ENCODE peak calls at places on chromosomes 12 and 14, in nine cellular contexts. F, I, O, Z, W, X, Y, L and V are unnamed samples.

GRCh38 chr12:63994704-63995103 is 150.2 kb downstream of the SRGAP1 start:
- DNase-seq in F (no peak), I (peak; percentile 81), O (peak; percentile 34), Z (no peak), W (no peak), X (no peak), Y (no peak), L (no peak), V (no peak)

GRCh38 chr12:132557969-132558856 is 52.2 kb downstream of the LRCOL1 start:
- DNase-seq in F (no peak), I (no peak), O (no peak), Z (no peak), W (no peak), X (no peak), Y (no peak), L (no peak), V (no peak)

GRCh38 chr12:79454338-79454777 is 236.4 kb downstream of the PAWR start:
- DNase-seq in F (no peak), I (peak; percentile 69), O (peak; percentile 90), Z (peak; percentile 61), W (no peak), X (no peak), Y (no peak), L (no peak), V (peak; percentile 13)

GRCh38 chr12:98724384-98725155 is 79.5 kb downstream of the APAF1 start:
- DNase-seq in F (no peak), I (peak; percentile 29), O (peak; percentile 23), Z (no peak), W (no peak), X (no peak), Y (no peak), L (no peak), V (no peak)

GRCh38 chr12:19382111-19382526 is 57.2 kb upstream of the AEBP2 start:
- DNase-seq in F (no peak), I (peak; percentile 87), O (peak; percentile 94), Z (peak; percentile 92), W (peak; percentile 30), X (peak; percentile 36), Y (peak; percentile 66), L (peak; percentile 16), V (peak; percentile 60)

GRCh38 chr12:91813701-91814100 is 331.9 kb downstream of the BTG1 start:
- DNase-seq in F (no peak), I (peak; percentile 88), O (no peak), Z (no peak), W (no peak), X (peak; percentile 19), Y (no peak), L (no peak), V (no peak)

GRCh38 chr12:53424626-53425514 is 1.2 kb downstream of the AMHR2 start:
- DNase-seq in F (no peak), I (no peak), O (no peak), Z (no peak), W (no peak), X (no peak), Y (no peak), L (peak; percentile 38), V (no peak)

GRCh38 chr12:118358607-118359540 is 13.8 kb downstream of the TAOK3 start:
- DNase-seq in F (no peak), I (no peak), O (no peak), Z (no peak), W (no peak), X (no peak), Y (no peak), L (no peak), V (no peak)

GRCh38 chr14:85533821-85534271 is 3.9 kb downstream of the FLRT2 start:
- DNase-seq in F (no peak), I (peak; percentile 37), O (peak; percentile 34), Z (no peak), W (no peak), X (no peak), Y (no peak), L (no peak), V (no peak)

GRCh38 chr14:23121401-23121800 is 2.3 kb upstream of the CEBPE start:
- DNase-seq in F (no peak), I (peak; percentile 62), O (peak; percentile 70), Z (peak; percentile 47), W (peak; percentile 36), X (no peak), Y (no peak), L (peak; percentile 31), V (peak; percentile 12)

GRCh38 chr14:105021656-105022275 is 883 bp upstream of the CDCA4 start:
- DNase-seq in F (no peak), I (peak; percentile 45), O (peak; percentile 50), Z (no peak), W (no peak), X (no peak), Y (no peak), L (peak; percentile 76), V (no peak)

GRCh38 chr14:27715561-27715960 is 1051.0 kb upstream of the FOXG1 start:
- DNase-seq in F (no peak), I (no peak), O (no peak), Z (no peak), W (no peak), X (no peak), Y (no peak), L (no peak), V (no peak)

DNA sequence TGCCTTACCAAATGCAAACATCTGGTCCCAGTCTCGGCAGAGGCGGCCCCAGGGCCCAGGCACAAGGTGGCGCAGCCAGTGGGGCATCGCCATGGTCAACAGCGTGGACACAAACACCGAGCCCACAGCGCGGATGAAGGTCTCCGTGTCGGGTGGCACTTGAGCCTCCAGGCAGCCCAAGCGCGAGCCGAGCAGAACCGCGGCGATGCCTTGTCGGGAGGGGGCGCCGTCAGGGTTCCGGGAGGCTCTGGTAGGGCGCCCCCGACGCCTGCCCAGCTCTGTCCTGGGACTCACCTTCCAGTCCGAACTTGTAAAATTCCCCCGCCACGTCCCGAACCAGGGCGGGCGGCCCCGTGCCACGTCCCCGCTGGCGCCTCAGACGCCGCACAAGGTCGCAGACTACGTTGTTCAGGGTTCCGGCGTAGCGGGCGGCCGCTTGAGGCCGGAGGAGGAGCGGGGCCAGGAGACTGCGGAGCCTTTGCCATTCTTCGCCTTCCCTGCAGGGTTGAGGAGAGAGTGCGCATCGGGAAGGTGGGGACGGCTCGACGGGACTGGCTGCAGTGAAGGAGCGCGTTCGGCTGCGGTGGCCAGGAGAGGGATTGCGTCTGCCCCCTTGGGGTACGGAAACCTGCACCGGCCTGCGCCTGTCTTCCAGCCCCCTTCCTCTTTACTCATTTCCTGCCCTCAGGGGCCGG is 1.7 kb downstream of the CYP27B1 start:
- DNase-seq in F (peak; percentile 86), I (no peak), O (peak; percentile 29), Z (no peak), W (peak; percentile 55), X (no peak), Y (peak; percentile 37), L (peak; percentile 73), V (peak; percentile 28)
- TF ChIP-seq CTCF in F (no peak), I (peak; percentile 21), O (peak; percentile 48), Z (peak; percentile 62), W (peak; percentile 77), X (peak; percentile 37), Y (peak; percentile 20), L (peak; percentile 51), V (peak; percentile 74)

GRCh38 chr12:39592295-39592694 is 27.3 kb downstream of the ABCD2 start:
- DNase-seq in F (no peak), I (no peak), O (no peak), Z (no peak), W (no peak), X (no peak), Y (no peak), L (no peak), V (no peak)

GRCh38 chr12:39586811-39587210 is 32.8 kb downstream of the ABCD2 start:
- DNase-seq in F (no peak), I (peak; percentile 46), O (peak; percentile 70), Z (no peak), W (no peak), X (no peak), Y (no peak), L (no peak), V (no peak)

GRCh38 chr12:39581592-39581991 is 38.0 kb downstream of the ABCD2 start:
- DNase-seq in F (no peak), I (peak; percentile 70), O (peak; percentile 20), Z (no peak), W (no peak), X (no peak), Y (no peak), L (no peak), V (no peak)

GRCh38 chr12:39587247-39587646 is 32.4 kb downstream of the ABCD2 start:
- DNase-seq in F (no peak), I (peak; percentile 41), O (peak; percentile 53), Z (peak; percentile 16), W (no peak), X (no peak), Y (no peak), L (no peak), V (no peak)
- TF ChIP-seq CTCF in F (no peak), I (peak; percentile 41), O (peak; percentile 46), Z (peak; percentile 61), W (peak; percentile 54), X (peak; percentile 6), Y (peak; percentile 34), L (peak; percentile 32), V (no peak)

DNA sequence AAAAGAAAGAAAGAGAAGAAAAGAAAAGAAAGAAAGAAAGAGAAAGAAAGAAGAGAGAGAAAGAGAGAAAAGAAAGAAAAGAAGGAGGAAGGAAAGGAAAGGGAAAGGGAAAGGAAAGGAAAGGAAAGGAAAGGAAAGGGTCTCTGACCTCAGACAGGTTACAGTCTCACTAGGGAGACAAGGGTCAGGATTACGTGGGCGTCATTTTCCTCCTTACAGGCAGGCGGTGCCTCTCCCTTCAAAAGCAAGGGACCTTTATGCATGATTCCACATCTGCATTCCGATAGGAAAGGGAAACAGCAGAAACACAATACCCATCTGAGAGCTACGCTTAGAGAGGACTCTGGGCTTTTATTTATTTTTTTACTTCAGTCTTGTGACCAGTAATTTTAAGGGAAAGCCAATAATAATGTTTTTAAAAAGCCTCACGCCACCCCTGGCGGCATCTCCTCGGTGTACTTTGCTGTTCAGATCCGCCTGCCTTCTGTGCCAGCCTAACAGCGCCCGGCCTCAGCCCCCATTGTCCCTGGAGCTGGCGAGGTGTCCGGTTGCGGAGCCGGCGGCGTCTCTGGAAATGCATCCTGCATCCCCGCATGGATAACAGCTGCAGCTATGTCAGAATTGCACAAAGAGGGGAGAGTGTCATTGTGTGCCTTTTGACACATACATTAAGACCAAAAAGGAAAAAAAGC is 882 bp upstream of the HIP1R start:
- DNase-seq in F (no peak), I (peak; percentile 58), O (peak; percentile 57), Z (no peak), W (no peak), X (no peak), Y (peak; percentile 67), L (peak; percentile 95), V (peak; percentile 51)
- TF ChIP-seq CTCF in F (no peak), I (no peak), O (peak; percentile 1), Z (peak; percentile 9), W (no peak), X (no peak), Y (no peak), L (peak; percentile 27), V (peak; percentile 35)

DNA sequence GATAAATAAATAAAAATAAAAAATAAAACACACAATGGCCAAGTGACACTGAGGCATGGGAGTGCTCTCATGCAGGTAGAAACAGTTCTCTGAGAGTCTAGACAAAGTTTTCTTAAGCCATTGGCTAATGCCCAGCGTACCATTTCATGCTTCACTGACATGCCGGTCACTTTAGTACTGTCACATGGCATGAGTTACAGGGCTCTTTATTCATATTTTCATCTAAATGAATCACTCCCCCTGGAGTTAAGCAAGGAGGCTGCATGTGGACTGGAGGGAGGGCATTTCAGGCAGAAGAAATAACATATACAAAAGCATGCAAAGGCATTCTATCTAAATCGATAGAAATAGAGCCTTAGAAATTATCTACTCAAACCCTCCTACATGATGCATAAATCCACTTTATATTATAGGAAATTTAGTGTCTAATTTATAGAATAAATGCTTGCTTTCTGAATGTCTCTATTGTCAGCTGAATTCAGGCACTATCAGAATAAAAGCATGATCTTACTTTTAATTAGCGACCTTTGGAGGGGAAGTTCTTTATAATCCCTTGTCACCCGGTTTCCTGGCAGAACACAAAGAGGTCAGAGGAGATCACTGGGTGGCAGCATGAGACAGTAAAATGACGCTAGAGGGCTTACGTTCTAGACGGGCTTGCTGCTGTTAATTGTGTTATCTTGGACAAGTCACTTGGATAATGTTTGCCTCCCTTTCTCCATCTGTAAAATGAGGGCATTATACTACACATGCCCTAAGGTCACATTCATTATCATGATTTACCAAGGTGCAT is 17.5 kb downstream of the DYRK4 start:
- DNase-seq in F (no peak), I (peak; percentile 30), O (peak; percentile 47), Z (peak; percentile 9), W (no peak), X (no peak), Y (no peak), L (peak; percentile 67), V (peak; percentile 9)
- TF ChIP-seq CTCF in F (no peak), I (peak; percentile 5), O (peak; percentile 55), Z (peak; percentile 59), W (peak; percentile 35), X (no peak), Y (peak; percentile 27), L (peak; percentile 47), V (peak; percentile 45)